ENCODE peak calls at places on chromosomes 7 and 10, in four cellular contexts. K, Y, M and Q are unnamed samples.
A peak's percentile ranks its signal among the peaks of the same experiment; 100 is the strongest.

GRCh38 chr10:102994551-102995295 is 76.6 kb downstream of the CNNM2 start:
- DNase-seq in M (no peak), K (no peak), Y (no peak), Q (no peak)

GRCh38 chr7:44583145-44583544 is 1.1 kb upstream of the TMED4 start:
- DNase-seq in M (no peak), K (no peak), Y (no peak), Q (no peak)

GRCh38 chr7:92427193-92427592 is 20.1 kb upstream of the GATAD1 start:
- DNase-seq in Y (no peak), K (no peak), M (no peak), Q (no peak)

GRCh38 chr10:38094923-38095574 is 912 bp downstream of the ZNF37A start:
- DNase-seq in K (no peak), Y (peak; percentile 16), M (no peak), Q (no peak)

GRCh38 chr10:99917963-99918825 is 91.6 kb downstream of the DNMBP start:
- DNase-seq in Y (peak; percentile 59), K (peak; percentile 66), M (no peak), Q (no peak)

GRCh38 chr7:48904975-48905374 is 19.4 kb upstream of the CDC14C start:
- DNase-seq in M (no peak), K (no peak), Y (no peak), Q (no peak)

GRCh38 chr10:58513189-58514101 is 773 bp downstream of the BICC1 start:
- DNase-seq in M (peak; percentile 63), Y (peak; percentile 88), K (peak; percentile 46), Q (no peak)

GRCh38 chr7:99393363-99394187 is 14.8 kb downstream of the PDAP1 start:
- DNase-seq in M (no peak), K (peak; percentile 88), Y (no peak), Q (no peak)

GRCh38 chr10:1657500-1657899 is 79.8 kb downstream of the ADARB2 start:
- DNase-seq in K (peak; percentile 28), Y (no peak), M (no peak), Q (no peak)

GRCh38 chr10:133196936-133197758 is 32.9 kb upstream of the UTF1 start:
- DNase-seq in Y (no peak), K (no peak), M (no peak), Q (no peak)

GRCh38 chr7:101626069-101626671 is 2.9 kb downstream of the MYL10 start:
- DNase-seq in Y (no peak), M (no peak), K (no peak), Q (no peak)

GRCh38 chr7:85023066-85023687 is 163.7 kb downstream of the SEMA3D start:
- DNase-seq in M (peak; percentile 15), K (peak; percentile 35), Y (peak; percentile 61), Q (no peak)

GRCh38 chr7:303425-303824 is 13.5 kb downstream of the FOXL3 start:
- DNase-seq in K (no peak), Y (no peak), M (no peak), Q (no peak)

GRCh38 chr7:35658602-35659201 is 36.2 kb downstream of the HERPUD2 start:
- DNase-seq in M (no peak), K (no peak), Y (no peak), Q (no peak)

GRCh38 chr7:98754041-98754479 is 115.8 kb downstream of the TMEM130 start:
- DNase-seq in K (no peak), Y (no peak), M (no peak), Q (no peak)

GRCh38 chr7:75969182-75969581 is 25.2 kb downstream of the TMEM120A start:
- DNase-seq in Y (peak; percentile 49), K (no peak), M (no peak), Q (no peak)

GRCh38 chr7:130210181-130210935 is 2.7 kb downstream of the SSMEM1 start:
- DNase-seq in M (no peak), K (no peak), Y (peak; percentile 28), Q (no peak)

GRCh38 chr7:5422324-5423271 is 1.0 kb downstream of the TNRC18 start:
- DNase-seq in K (peak; percentile 46), M (no peak), Y (peak; percentile 55), Q (no peak)

GRCh38 chr10:77965294-77965693 is 38.7 kb upstream of the DLG5 start:
- DNase-seq in K (no peak), M (peak; percentile 51), Y (peak; percentile 94), Q (no peak)

GRCh38 chr10:61589547-61590243 is 73.0 kb upstream of the CABCOCO1 start:
- DNase-seq in M (no peak), K (no peak), Y (peak; percentile 11), Q (no peak)

GRCh38 chr10:90751107-90751997 is 106.5 kb downstream of the HTR7 start:
- DNase-seq in K (peak; percentile 54), Y (peak; percentile 48), M (no peak), Q (no peak)

GRCh38 chr7:148921806-148922205 is 37.7 kb upstream of the EZH2 start:
- DNase-seq in K (no peak), M (no peak), Y (no peak), Q (no peak)

GRCh38 chr10:100554902-100555301 is 19.2 kb downstream of the HIF1AN start:
- DNase-seq in M (no peak), Y (no peak), K (no peak), Q (no peak)

GRCh38 chr10:92572362-92573090 is 1.4 kb downstream of the IDE start:
- DNase-seq in Y (no peak), K (no peak), M (no peak), Q (no peak)

GRCh38 chr10:116001266-116001857 is 271.6 kb downstream of the GFRA1 start:
- DNase-seq in M (no peak), Y (no peak), K (peak; percentile 20), Q (no peak)

GRCh38 chr7:44375236-44375699 is 49.9 kb upstream of the CAMK2B start:
- DNase-seq in M (no peak), Y (no peak), K (peak; percentile 19), Q (no peak)

GRCh38 chr7:153840861-153841260 is 211.3 kb upstream of the DPP6 start:
- DNase-seq in Y (no peak), M (no peak), K (no peak), Q (no peak)

GRCh38 chr7:104098890-104099289 is 108.9 kb downstream of the ORC5 start:
- DNase-seq in K (no peak), M (no peak), Y (no peak), Q (no peak)

GRCh38 chr7:104093127-104093526 is 103.7 kb upstream of the RELN start:
- DNase-seq in K (no peak), Y (no peak), M (no peak), Q (no peak)

DNA sequence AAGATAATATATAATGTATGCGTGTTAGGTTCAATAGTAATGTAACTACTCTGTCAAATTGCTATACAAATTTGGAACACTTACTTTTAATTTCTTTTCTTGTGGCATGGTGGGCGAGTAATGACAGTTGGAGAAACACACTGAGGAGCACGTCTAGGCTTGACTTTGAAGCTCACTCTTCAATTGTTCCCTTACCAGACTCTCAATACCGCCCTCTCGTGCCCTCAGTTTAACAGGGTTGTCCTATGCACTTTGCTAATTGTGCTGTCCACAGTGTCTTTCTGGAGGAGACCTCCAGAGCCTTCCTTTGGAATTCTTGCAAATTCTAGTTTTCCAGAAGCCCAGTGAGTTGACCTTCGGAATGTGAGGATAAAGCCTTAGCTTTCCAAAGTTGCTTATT is 107.2 kb upstream of the RELN start:
- DNase-seq in M (no peak), Y (peak; percentile 20), K (no peak), Q (no peak)
- TF ChIP-seq CTCF in M (peak; percentile 39), Y (peak; percentile 19), K (no peak), Q (no peak)

GRCh38 chr10:60335708-60336107 is 54.0 kb downstream of the ANK3 start:
- DNase-seq in Y (peak; percentile 27), M (no peak), K (no peak), Q (no peak)
- TF ChIP-seq CTCF in Y (peak; percentile 35), M (peak; percentile 15), K (no peak), Q (no peak)

DNA sequence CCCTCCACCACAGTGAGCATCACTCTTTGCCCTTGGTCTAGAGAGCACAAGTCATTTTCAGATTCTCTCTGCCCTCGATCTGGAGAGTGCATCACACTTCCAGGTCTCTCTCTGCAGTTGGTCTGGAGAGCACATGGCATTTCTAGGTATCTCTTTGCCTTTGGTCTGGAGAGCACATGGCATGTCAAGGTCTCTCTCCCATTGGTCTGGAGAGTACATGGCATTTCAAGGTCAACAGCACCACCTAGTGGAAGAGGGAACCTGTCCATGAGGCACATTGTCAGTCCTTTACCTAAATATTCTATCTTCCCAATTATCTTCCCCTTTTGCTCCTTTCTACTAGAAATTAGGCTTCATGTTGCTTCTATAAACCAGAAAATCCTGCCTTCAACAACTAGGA is 1139.4 kb downstream of the XPNPEP1 start:
- DNase-seq in Y (peak; percentile 77), K (peak; percentile 11), M (no peak), Q (no peak)
- TF ChIP-seq CTCF in Y (peak; percentile 50), K (peak; percentile 33), M (peak; percentile 19), Q (no peak)

GRCh38 chr7:66052447-66052846 is 23.2 kb upstream of the ASL start:
- DNase-seq in K (no peak), M (no peak), Y (no peak), Q (no peak)

GRCh38 chr7:66054063-66054462 is 21.6 kb upstream of the ASL start:
- DNase-seq in K (no peak), Y (no peak), M (no peak), Q (no peak)

GRCh38 chr7:66050337-66050957 is 25.2 kb upstream of the ASL start:
- DNase-seq in Y (no peak), M (no peak), K (no peak), Q (no peak)

GRCh38 chr7:66050990-66051424 is 24.6 kb upstream of the ASL start:
- DNase-seq in K (no peak), Y (peak; percentile 96), M (peak; percentile 84), Q (no peak)

DNA sequence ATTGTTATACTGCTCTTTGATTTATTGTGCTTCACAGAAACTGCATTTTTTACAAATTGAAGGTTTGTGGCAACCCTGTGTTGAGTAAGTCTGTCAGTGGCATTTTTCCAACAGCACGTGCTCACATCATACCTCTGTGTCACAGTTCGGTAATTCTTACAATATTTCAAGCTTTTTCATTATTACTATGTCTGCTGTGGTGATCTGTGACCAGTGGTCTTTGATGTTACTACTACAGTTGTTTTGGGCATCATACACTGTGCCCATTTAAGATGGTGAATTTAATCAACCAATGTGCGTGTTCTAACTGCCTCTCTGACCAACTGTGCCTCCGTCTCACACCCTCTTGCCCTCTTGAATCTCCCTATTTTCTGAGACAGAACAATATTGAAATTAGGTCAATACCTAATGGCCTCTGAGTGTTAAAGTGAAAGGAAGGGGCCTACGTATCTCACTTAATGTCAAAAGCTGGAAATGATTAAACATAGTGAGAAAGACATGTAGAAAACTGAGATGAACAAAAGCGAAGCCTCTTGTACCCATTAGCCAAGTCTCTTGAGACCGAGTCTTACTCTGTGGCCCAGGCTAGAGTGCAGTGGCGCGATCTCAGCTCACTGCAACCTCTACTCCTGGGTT is 20.2 kb upstream of the ASL start:
- DNase-seq in Y (peak; percentile 76), K (no peak), M (no peak), Q (no peak)
- TF ChIP-seq CTCF in Y (no peak), K (no peak), M (no peak), Q (no peak)

DNA sequence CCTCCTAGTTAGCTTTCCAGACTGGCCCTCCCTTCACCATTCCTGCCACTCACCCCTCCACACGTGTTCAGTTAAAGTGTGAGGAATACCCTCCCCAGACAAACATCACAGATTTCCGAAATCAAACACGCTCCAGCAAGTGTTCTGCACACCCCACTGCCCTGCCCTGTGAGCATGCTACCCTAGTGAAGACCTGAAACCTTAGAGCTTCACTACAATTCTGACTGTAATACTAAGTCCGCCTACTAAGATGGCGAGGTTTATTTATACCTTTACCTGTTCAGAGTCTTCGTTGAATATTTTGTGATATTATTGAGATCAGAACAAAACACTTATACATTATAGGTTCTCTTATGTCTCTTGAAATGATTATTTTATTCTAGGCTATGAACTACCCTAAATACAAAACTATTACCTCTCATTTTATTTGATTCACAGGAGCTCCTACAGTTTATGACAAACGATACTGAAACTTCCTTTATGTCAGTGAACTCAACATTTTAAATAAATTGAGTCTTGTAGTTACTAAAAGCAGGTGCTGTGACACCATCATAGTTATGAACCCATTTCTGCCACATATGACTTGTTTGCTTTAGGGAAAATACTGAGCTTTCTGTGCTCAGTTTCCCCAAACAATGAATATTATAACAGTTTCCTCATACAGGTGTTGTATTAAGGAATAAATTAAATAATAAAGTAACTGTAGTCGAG is 8.6 kb downstream of the SCIN start:
- DNase-seq in Y (no peak), K (no peak), M (no peak), Q (no peak)
- TF ChIP-seq CTCF in Y (no peak), K (no peak), M (no peak), Q (no peak)